ENCODE peak calls at places on chromosomes 13 and 19, in six cellular contexts. I is H1, Q is SK-N-SH, U is K562, A is HepG2, J is GM12878. H is an unnamed sample.

GRCh38 chr13:114068723-114069322 is 63.6 kb downstream of the RASA3 start:
- DNase-seq in Q (no peak), A (no peak), J (no peak), U (no peak), I (no peak), H (peak)

GRCh38 chr19:43777163-43777700 is 3.5 kb downstream of the KCNN4 start:
- DNase-seq in A (no peak), J (no peak), Q (peak), U (peak), I (no peak), H (peak)

GRCh38 chr19:33644284-33644836 is 22.6 kb downstream of the CHST8 start:
- DNase-seq in U (no peak), J (no peak), Q (no peak), I (no peak), A (no peak), H (no peak)

GRCh38 chr19:19334989-19335344 is 14.3 kb downstream of the MAU2 start:
- DNase-seq in U (no peak), J (no peak), I (no peak), A (no peak), Q (no peak), H (no peak)

GRCh38 chr13:79989251-79989661 is 351.7 kb downstream of the SPRY2 start:
- DNase-seq in Q (no peak), U (no peak), A (no peak), I (no peak), J (no peak), H (no peak)

GRCh38 chr19:18306209-18306902 is 16.5 kb downstream of the LSM4 start:
- DNase-seq in A (no peak), I (no peak), U (no peak), J (no peak), Q (peak), H (no peak)

GRCh38 chr19:50275577-50276368 is 53.4 kb downstream of the KCNC3 start:
- DNase-seq in Q (no peak), I (no peak), J (no peak), A (peak), U (no peak), H (no peak)

GRCh38 chr19:16385821-16386220 is 61.2 kb downstream of the KLF2 start:
- DNase-seq in J (no peak), A (no peak), I (no peak), Q (no peak), U (no peak), H (no peak)

GRCh38 chr13:90532861-90533260 is 814.6 kb upstream of the MIR17HG start:
- DNase-seq in J (no peak), U (no peak), I (no peak), Q (no peak), A (no peak), H (no peak)

GRCh38 chr13:57612568-57612967 is 19.0 kb upstream of the PCDH17 start:
- DNase-seq in U (no peak), J (no peak), I (no peak), Q (no peak), A (no peak), H (no peak)

GRCh38 chr19:12733369-12733896 is 1.1 kb downstream of the TRIR start:
- DNase-seq in J (no peak), A (peak), I (no peak), Q (peak), U (peak), H (no peak)

GRCh38 chr19:54475706-54476105 is 2.6 kb upstream of the CDC42EP5 start:
- DNase-seq in U (no peak), A (no peak), Q (no peak), I (no peak), J (no peak), H (no peak)

GRCh38 chr13:51707468-51707867 is 96.5 kb downstream of the DHRS12 start:
- DNase-seq in I (no peak), J (no peak), U (no peak), Q (no peak), A (no peak), H (no peak)

GRCh38 chr19:40776966-40777794 is 867 bp upstream of the RAB4B start:
- DNase-seq in J (peak), U (peak), Q (peak), A (peak), I (peak), H (peak)

GRCh38 chr13:40016953-40017660 is 361.6 kb downstream of the COG6 start:
- DNase-seq in A (no peak), J (no peak), Q (no peak), U (no peak), I (no peak), H (no peak)

GRCh38 chr13:67238277-67238859 is 8.2 kb upstream of the PCDH9 start:
- DNase-seq in U (peak), J (no peak), I (no peak), Q (peak), A (peak), H (no peak)

GRCh38 chr13:97233499-97233898 is 11.4 kb downstream of the MBNL2 start:
- DNase-seq in U (no peak), A (peak), J (no peak), Q (no peak), I (no peak), H (no peak)

GRCh38 chr13:66237411-66238062 is 992.6 kb downstream of the PCDH9 start:
- DNase-seq in A (no peak), I (no peak), U (no peak), Q (no peak), J (no peak), H (no peak)

GRCh38 chr19:24074720-24075119 is 12.3 kb upstream of the ZNF254 start:
- DNase-seq in J (no peak), U (no peak), A (no peak), I (no peak), Q (no peak), H (peak)
- TF ChIP-seq GABPA in J (no peak), U (no peak), A (no peak), I (no peak), Q (no peak), H (no peak)

GRCh38 chr19:15201374-15202023 is 704 bp upstream of the NOTCH3 start:
- DNase-seq in A (no peak), J (no peak), Q (no peak), U (no peak), I (no peak), H (no peak)
- H3K4me3 ChIP-seq in A (no peak), J (no peak), Q (no peak), U (no peak), I (peak), H (no peak)

DNA sequence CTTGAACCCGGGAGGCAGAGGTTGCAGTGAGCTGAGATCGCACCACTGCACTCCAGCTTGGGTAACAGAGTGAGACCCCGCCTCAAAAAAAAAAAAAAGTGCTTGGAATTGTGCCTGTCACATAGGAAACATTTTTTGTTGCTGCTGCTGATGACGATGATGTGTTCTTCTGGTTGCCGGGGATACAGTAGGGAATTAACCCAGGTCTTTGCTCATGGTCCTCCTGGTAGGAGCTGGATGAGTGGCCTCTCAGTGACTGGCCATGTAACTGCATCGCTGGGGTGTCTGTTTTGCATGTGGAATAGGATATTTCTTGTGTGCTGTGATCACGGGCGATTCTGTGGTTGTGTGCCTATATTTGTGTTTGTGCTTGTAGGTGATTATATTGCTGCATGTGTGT is 4.7 kb upstream of the CNFN start:
- DNase-seq in Q (no peak), J (no peak), A (no peak), U (no peak), I (no peak), H (no peak)
- TF ChIP-seq GABPA in Q (no peak), J (no peak), A (no peak), U (no peak), I (no peak), H (no peak)

GRCh38 chr13:78712866-78713265 is 53.9 kb upstream of the OBI1 start:
- DNase-seq in I (no peak), J (no peak), U (no peak), A (no peak), Q (no peak), H (no peak)
- H3K4me3 ChIP-seq in I (no peak), J (no peak), U (no peak), A (no peak), Q (no peak), H (no peak)

GRCh38 chr19:1864480-1865171 is 1.2 kb upstream of the KLF16 start:
- DNase-seq in Q (peak), U (peak), J (no peak), A (peak), I (peak), H (peak)
- TF ChIP-seq GABPA in Q (no peak), U (peak), J (no peak), A (peak), I (peak), H (no peak)

GRCh38 chr19:531753-532571 is at the start of gene CDC34:
- DNase-seq in J (no peak), A (no peak), U (no peak), Q (peak), I (no peak), H (no peak)

GRCh38 chr19:532578-533484 is 1.3 kb downstream of the CDC34 start:
- DNase-seq in A (peak), J (no peak), U (peak), I (peak), Q (peak), H (peak)

GRCh38 chr19:533485-534058 is 2.0 kb downstream of the CDC34 start:
- DNase-seq in J (no peak), U (no peak), A (no peak), Q (no peak), I (no peak), H (no peak)

GRCh38 chr19:535017-535835 is 3.7 kb downstream of the CDC34 start:
- DNase-seq in J (no peak), Q (no peak), U (no peak), I (no peak), A (no peak), H (no peak)

GRCh38 chr19:534088-534487 is 2.5 kb downstream of the CDC34 start:
- DNase-seq in A (no peak), Q (no peak), J (no peak), I (no peak), U (no peak), H (no peak)
- H3K4me3 ChIP-seq in A (peak), Q (no peak), J (no peak), I (no peak), U (no peak), H (no peak)

GRCh38 chr13:110700186-110700585 is 5.7 kb downstream of the CARS2 start:
- DNase-seq in Q (no peak), U (no peak), I (no peak), A (no peak), J (no peak), H (no peak)

GRCh38 chr13:110699148-110700145 is 6.5 kb downstream of the CARS2 start:
- DNase-seq in J (no peak), Q (no peak), U (no peak), I (no peak), A (no peak), H (peak)

GRCh38 chr13:110697842-110698241 is 8.1 kb downstream of the CARS2 start:
- DNase-seq in I (no peak), J (no peak), A (no peak), U (no peak), Q (no peak), H (no peak)

GRCh38 chr13:110698689-110699088 is 7.2 kb downstream of the CARS2 start:
- DNase-seq in J (no peak), Q (no peak), U (no peak), I (no peak), A (no peak), H (no peak)

DNA sequence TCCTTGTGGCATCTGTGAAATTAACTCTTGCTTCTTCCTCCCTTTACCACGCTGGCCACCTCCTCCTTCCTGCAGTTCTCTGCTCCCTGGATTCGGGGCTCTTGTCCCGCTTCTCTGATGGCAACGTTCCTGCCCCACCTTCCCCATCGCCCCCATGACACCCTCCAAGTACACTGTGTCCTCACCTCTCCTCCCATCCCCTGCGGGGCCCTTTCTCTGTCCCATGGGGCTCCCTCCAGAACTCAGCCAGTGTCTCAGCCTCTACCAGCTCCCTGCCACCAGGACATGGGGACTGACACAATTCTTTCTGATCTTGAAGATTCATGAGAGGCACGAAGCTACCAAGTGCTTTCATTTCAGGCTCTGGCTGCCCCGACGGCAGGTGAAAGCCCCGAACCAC is 9.1 kb downstream of the CARS2 start:
- DNase-seq in J (no peak), Q (no peak), U (no peak), I (no peak), A (no peak), H (no peak)
- TF ChIP-seq GABPA in J (no peak), Q (no peak), U (no peak), I (no peak), A (no peak), H (no peak)

GRCh38 chr13:43835701-43836100 is 43.8 kb downstream of the CCDC122 start:
- DNase-seq in A (no peak), I (no peak), U (no peak), Q (no peak), J (no peak), H (no peak)

GRCh38 chr13:43831088-43831487 is 44.3 kb upstream of the ENOX1 start:
- DNase-seq in J (no peak), A (no peak), Q (no peak), I (no peak), U (no peak), H (no peak)

GRCh38 chr13:43830481-43830873 is 43.7 kb upstream of the ENOX1 start:
- DNase-seq in J (no peak), U (no peak), I (no peak), A (no peak), Q (no peak), H (no peak)
- H3K4me3 ChIP-seq in J (no peak), U (no peak), I (no peak), A (no peak), Q (no peak), H (no peak)

DNA sequence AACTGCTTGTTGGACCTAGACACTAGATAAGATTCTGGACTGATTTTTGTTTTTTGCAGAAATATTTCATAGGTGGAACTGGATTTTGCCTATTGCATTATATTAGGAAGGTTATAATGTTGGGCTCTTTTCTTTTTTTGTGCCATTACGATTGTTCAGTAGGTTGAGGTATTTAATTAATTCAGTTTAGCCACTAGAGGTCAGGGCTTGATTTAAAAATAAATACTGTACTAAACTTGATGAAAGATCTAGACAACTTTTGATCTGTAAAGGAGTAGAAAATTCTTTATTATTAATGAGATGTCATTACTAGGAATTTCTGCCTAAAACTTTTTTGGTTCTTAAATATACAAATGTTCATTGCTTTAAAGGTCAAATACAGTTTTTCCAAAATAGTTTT is 15.2 kb upstream of the SUPT20H start:
- DNase-seq in I (no peak), A (no peak), J (no peak), U (no peak), Q (peak), H (no peak)
- TF ChIP-seq GABPA in I (no peak), A (no peak), J (no peak), U (no peak), Q (no peak), H (no peak)